ENCODE peak calls at places on chromosomes 13 and 19, in seven cellular contexts. One of them, this sample, is unnamed.

GRCh38 chr13:33186851-33187250 is 98.7 kb downstream of the STARD13 start:
- DNase-seq in erythroblast: no peak
- DNase-seq in lower leg skin: no peak
- DNase-seq in uterus: no peak
- DNase-seq in Peyer's patch: no peak
- DNase-seq in heart left ventricle: no peak
- DNase-seq in stomach: no peak
- DNase-seq in this sample: no peak

GRCh38 chr13:112885782-112886268 is 83.2 kb upstream of the MCF2L start:
- DNase-seq in erythroblast: peak
- DNase-seq in lower leg skin: no peak
- DNase-seq in uterus: peak
- DNase-seq in Peyer's patch: peak
- DNase-seq in heart left ventricle: peak
- DNase-seq in stomach: peak
- DNase-seq in this sample: peak

GRCh38 chr13:42926555-42926954 is 65.5 kb downstream of the EPSTI1 start:
- DNase-seq in erythroblast: no peak
- DNase-seq in lower leg skin: no peak
- DNase-seq in uterus: no peak
- DNase-seq in Peyer's patch: no peak
- DNase-seq in heart left ventricle: no peak
- DNase-seq in stomach: no peak
- DNase-seq in this sample: no peak

GRCh38 chr13:110616103-110617101 is 1.1 kb downstream of the NAXD start:
- DNase-seq in erythroblast: peak
- DNase-seq in lower leg skin: no peak
- DNase-seq in uterus: no peak
- DNase-seq in Peyer's patch: peak
- DNase-seq in heart left ventricle: no peak
- DNase-seq in stomach: peak
- DNase-seq in this sample: peak

GRCh38 chr19:45164577-45165335 is 4.0 kb upstream of the NKPD1 start:
- DNase-seq in erythroblast: peak
- DNase-seq in lower leg skin: peak
- DNase-seq in uterus: no peak
- DNase-seq in Peyer's patch: peak
- DNase-seq in heart left ventricle: peak
- DNase-seq in stomach: peak
- DNase-seq in this sample: no peak

GRCh38 chr13:30179547-30180256 is 127.6 kb downstream of the KATNAL1 start:
- DNase-seq in erythroblast: no peak
- DNase-seq in lower leg skin: no peak
- DNase-seq in uterus: no peak
- DNase-seq in Peyer's patch: no peak
- DNase-seq in heart left ventricle: no peak
- DNase-seq in stomach: no peak
- DNase-seq in this sample: no peak

GRCh38 chr13:93690139-93690538 is 463.5 kb downstream of the GPC6 start:
- DNase-seq in erythroblast: peak
- DNase-seq in lower leg skin: no peak
- DNase-seq in uterus: no peak
- DNase-seq in Peyer's patch: no peak
- DNase-seq in heart left ventricle: no peak
- DNase-seq in stomach: no peak
- DNase-seq in this sample: no peak

GRCh38 chr13:83824561-83824960 is 57.7 kb downstream of the SLITRK1 start:
- DNase-seq in erythroblast: no peak
- DNase-seq in lower leg skin: no peak
- DNase-seq in uterus: no peak
- DNase-seq in Peyer's patch: no peak
- DNase-seq in heart left ventricle: no peak
- DNase-seq in stomach: no peak
- DNase-seq in this sample: no peak

GRCh38 chr13:98910501-98910951 is 67.3 kb downstream of the DOCK9 start:
- DNase-seq in erythroblast: no peak
- DNase-seq in lower leg skin: no peak
- DNase-seq in uterus: no peak
- DNase-seq in Peyer's patch: no peak
- DNase-seq in heart left ventricle: peak
- DNase-seq in stomach: no peak
- DNase-seq in this sample: peak

GRCh38 chr13:110137677-110138008 is 169.3 kb downstream of the COL4A1 start:
- DNase-seq in erythroblast: peak
- DNase-seq in lower leg skin: no peak
- DNase-seq in uterus: peak
- DNase-seq in Peyer's patch: no peak
- DNase-seq in heart left ventricle: peak
- DNase-seq in stomach: no peak
- DNase-seq in this sample: no peak

GRCh38 chr19:34505321-34506025 is 23.9 kb downstream of the WTIP start:
- DNase-seq in erythroblast: no peak
- DNase-seq in lower leg skin: no peak
- DNase-seq in uterus: no peak
- DNase-seq in Peyer's patch: no peak
- DNase-seq in heart left ventricle: no peak
- DNase-seq in stomach: no peak
- DNase-seq in this sample: no peak

GRCh38 chr19:53308339-53308811 is 25.2 kb upstream of the ZNF845 start:
- DNase-seq in erythroblast: peak
- DNase-seq in lower leg skin: no peak
- DNase-seq in uterus: no peak
- DNase-seq in Peyer's patch: no peak
- DNase-seq in heart left ventricle: peak
- DNase-seq in stomach: no peak
- DNase-seq in this sample: no peak

GRCh38 chr13:27667946-27668345 is 46.3 kb downstream of the POLR1D start:
- DNase-seq in erythroblast: peak
- DNase-seq in lower leg skin: no peak
- DNase-seq in uterus: no peak
- DNase-seq in Peyer's patch: no peak
- DNase-seq in heart left ventricle: peak
- DNase-seq in stomach: no peak
- DNase-seq in this sample: no peak

GRCh38 chr13:111267784-111268183 is 52.7 kb upstream of the TEX29 start:
- DNase-seq in erythroblast: no peak
- DNase-seq in lower leg skin: no peak
- DNase-seq in uterus: no peak
- DNase-seq in Peyer's patch: no peak
- DNase-seq in heart left ventricle: no peak
- DNase-seq in stomach: no peak
- DNase-seq in this sample: no peak

GRCh38 chr19:42246143-42246868 is 3.9 kb upstream of the GSK3A start:
- DNase-seq in erythroblast: no peak
- DNase-seq in lower leg skin: peak
- DNase-seq in uterus: peak
- DNase-seq in Peyer's patch: peak
- DNase-seq in heart left ventricle: peak
- DNase-seq in stomach: peak
- DNase-seq in this sample: peak

GRCh38 chr19:4115050-4115817 is 8.7 kb downstream of the MAP2K2 start:
- DNase-seq in erythroblast: no peak
- DNase-seq in lower leg skin: no peak
- DNase-seq in uterus: no peak
- DNase-seq in Peyer's patch: no peak
- DNase-seq in heart left ventricle: no peak
- DNase-seq in stomach: peak
- DNase-seq in this sample: no peak

GRCh38 chr13:23421596-23421995 is 11.9 kb downstream of the SACS start:
- DNase-seq in erythroblast: no peak
- DNase-seq in lower leg skin: no peak
- DNase-seq in uterus: no peak
- DNase-seq in Peyer's patch: no peak
- DNase-seq in heart left ventricle: no peak
- DNase-seq in stomach: no peak
- DNase-seq in this sample: no peak

GRCh38 chr19:35207391-35207871 is 21.1 kb downstream of the FAM187B start:
- DNase-seq in erythroblast: no peak
- DNase-seq in lower leg skin: no peak
- DNase-seq in uterus: no peak
- DNase-seq in Peyer's patch: no peak
- DNase-seq in heart left ventricle: peak
- DNase-seq in stomach: no peak
- DNase-seq in this sample: no peak

GRCh38 chr19:11435057-11435832 is at the start of the genes ODAD3 and PRKCSH:
- DNase-seq in erythroblast: peak
- DNase-seq in lower leg skin: peak
- DNase-seq in uterus: peak
- DNase-seq in Peyer's patch: peak
- DNase-seq in heart left ventricle: peak
- DNase-seq in stomach: peak
- DNase-seq in this sample: peak
- TF ChIP-seq POLR2A in erythroblast: peak
- TF ChIP-seq POLR2A in lower leg skin: no peak
- TF ChIP-seq POLR2A in uterus: peak
- TF ChIP-seq POLR2A in Peyer's patch: peak
- TF ChIP-seq POLR2A in heart left ventricle: peak
- TF ChIP-seq POLR2A in stomach: no peak
- TF ChIP-seq POLR2A in this sample: peak

DNA sequence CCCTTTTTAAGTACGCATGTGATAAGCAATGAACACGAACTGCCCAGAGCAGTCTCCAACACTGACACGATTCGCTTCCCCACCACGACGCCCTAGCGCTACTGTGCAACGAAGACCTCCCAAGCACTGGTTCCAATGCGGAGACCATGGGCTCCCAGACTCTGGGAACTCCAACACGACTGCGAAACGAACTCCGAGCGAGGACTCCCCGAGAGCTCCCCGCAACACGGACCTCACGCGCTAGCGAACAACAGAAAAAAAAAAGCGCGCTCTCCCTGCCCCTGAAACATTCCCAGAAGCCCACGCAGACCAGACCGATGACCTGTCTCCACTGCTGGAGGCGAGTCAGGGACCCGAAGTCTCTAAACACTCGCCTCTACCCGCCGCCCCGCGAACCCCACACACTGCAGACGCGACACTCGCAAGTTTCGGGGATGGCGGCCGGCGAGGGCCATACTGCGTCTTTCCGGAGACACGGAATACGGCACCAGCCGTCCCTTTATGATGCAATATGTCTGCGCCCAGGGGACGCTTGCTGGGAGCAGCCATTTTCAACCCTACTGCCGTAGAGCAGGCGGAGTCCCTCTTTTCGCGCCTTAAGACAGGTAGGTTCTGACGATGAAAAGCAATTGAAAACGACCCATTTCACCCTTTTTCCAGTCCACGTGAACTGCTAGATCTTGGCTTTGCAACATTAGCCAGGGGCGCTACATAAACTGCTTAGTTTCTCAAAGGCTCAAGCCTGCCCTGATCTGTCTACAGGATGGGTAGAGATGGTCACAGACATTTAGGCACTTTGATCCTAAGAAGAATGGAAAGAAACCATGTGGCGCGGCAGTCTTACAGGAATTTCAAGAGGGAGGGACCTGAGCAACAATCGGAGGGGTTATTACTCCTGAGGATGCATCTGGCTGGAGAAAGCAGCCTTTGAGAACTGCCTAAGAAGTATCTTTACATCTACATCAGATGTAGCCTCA is at the start of gene ZNF577:
- DNase-seq in erythroblast: peak
- DNase-seq in lower leg skin: peak
- DNase-seq in uterus: peak
- DNase-seq in Peyer's patch: peak
- DNase-seq in heart left ventricle: peak
- DNase-seq in stomach: peak
- DNase-seq in this sample: no peak
- TF ChIP-seq POLR2A in erythroblast: peak
- TF ChIP-seq POLR2A in lower leg skin: no peak
- TF ChIP-seq POLR2A in uterus: peak
- TF ChIP-seq POLR2A in Peyer's patch: no peak
- TF ChIP-seq POLR2A in heart left ventricle: no peak
- TF ChIP-seq POLR2A in stomach: no peak
- TF ChIP-seq POLR2A in this sample: peak

GRCh38 chr19:38838208-38838985 is 6.8 kb upstream of the ECH1 start:
- DNase-seq in erythroblast: no peak
- DNase-seq in lower leg skin: no peak
- DNase-seq in uterus: no peak
- DNase-seq in Peyer's patch: no peak
- DNase-seq in heart left ventricle: no peak
- DNase-seq in stomach: peak
- DNase-seq in this sample: no peak

GRCh38 chr19:38834590-38834989 is 3.0 kb upstream of the ECH1 start:
- DNase-seq in erythroblast: no peak
- DNase-seq in lower leg skin: no peak
- DNase-seq in uterus: no peak
- DNase-seq in Peyer's patch: no peak
- DNase-seq in heart left ventricle: no peak
- DNase-seq in stomach: no peak
- DNase-seq in this sample: no peak

GRCh38 chr19:38837656-38838121 is 6.1 kb upstream of the ECH1 start:
- DNase-seq in erythroblast: no peak
- DNase-seq in lower leg skin: no peak
- DNase-seq in uterus: no peak
- DNase-seq in Peyer's patch: no peak
- DNase-seq in heart left ventricle: no peak
- DNase-seq in stomach: peak
- DNase-seq in this sample: no peak

GRCh38 chr19:38837304-38837626 is 5.7 kb upstream of the ECH1 start:
- DNase-seq in erythroblast: no peak
- DNase-seq in lower leg skin: no peak
- DNase-seq in uterus: no peak
- DNase-seq in Peyer's patch: no peak
- DNase-seq in heart left ventricle: no peak
- DNase-seq in stomach: no peak
- DNase-seq in this sample: no peak

DNA sequence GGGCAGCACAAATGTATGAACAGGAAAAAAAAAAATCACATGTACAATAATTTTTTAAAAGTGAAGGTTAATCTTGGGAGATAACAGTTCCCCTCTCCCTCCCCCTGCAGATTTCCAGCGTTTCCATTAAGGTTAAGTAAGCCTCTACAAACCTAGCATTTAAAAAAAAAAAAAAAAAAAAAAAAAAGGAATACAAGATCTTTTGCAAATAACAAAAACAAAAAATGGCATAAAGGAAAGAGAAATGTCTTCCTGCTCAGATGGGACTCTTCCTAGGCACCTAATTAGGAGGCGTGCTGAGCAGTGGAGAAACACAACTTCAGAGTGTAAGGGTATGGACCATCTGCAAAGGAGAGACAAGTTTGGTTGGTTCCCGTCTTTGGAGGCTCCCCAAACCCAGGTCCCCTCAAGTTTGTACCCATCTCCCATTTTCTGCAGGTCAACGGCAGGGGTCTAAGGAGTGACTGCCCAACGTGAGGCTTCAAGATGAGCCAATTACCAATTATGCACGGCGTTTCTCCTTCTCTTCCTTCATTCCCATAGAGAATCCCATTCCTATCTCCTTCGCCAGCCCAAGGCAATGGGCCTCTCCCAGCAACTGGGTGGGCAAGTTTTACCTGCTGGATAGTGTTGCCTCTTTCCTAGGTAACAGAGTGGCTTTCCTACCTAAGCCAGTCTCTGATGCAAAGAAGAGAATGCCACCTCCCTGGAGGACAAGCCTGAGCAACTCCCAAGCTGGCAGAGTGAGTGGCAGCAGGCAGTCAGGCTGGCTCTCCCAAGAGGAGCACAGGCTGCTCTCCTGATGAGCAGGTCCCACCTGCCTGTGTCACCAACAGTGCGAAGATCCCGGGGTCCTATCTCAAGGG is 5.1 kb upstream of the ECH1 start:
- DNase-seq in erythroblast: no peak
- DNase-seq in lower leg skin: no peak
- DNase-seq in uterus: no peak
- DNase-seq in Peyer's patch: no peak
- DNase-seq in heart left ventricle: no peak
- DNase-seq in stomach: no peak
- DNase-seq in this sample: no peak
- TF ChIP-seq POLR2A in erythroblast: no peak
- TF ChIP-seq POLR2A in lower leg skin: no peak
- TF ChIP-seq POLR2A in uterus: no peak
- TF ChIP-seq POLR2A in Peyer's patch: no peak
- TF ChIP-seq POLR2A in heart left ventricle: no peak
- TF ChIP-seq POLR2A in stomach: no peak
- TF ChIP-seq POLR2A in this sample: no peak

GRCh38 chr19:16542045-16542893 is at the start of gene CHERP:
- DNase-seq in erythroblast: peak
- DNase-seq in lower leg skin: peak
- DNase-seq in uterus: peak
- DNase-seq in Peyer's patch: peak
- DNase-seq in heart left ventricle: peak
- DNase-seq in stomach: peak
- DNase-seq in this sample: peak
- TF ChIP-seq POLR2A in erythroblast: peak
- TF ChIP-seq POLR2A in lower leg skin: no peak
- TF ChIP-seq POLR2A in uterus: peak
- TF ChIP-seq POLR2A in Peyer's patch: peak
- TF ChIP-seq POLR2A in heart left ventricle: peak
- TF ChIP-seq POLR2A in stomach: no peak
- TF ChIP-seq POLR2A in this sample: peak

This sample was measured in H54.